ENCODE peak calls at places on chromosomes 4 and X, in ten cellular contexts. One of them, this sample, is unnamed.

GRCh38 chr4:122764808-122765189 is 32.3 kb downstream of the BBS12 start:
- DNase-seq in adipocyte: peak
- DNase-seq in CD4-positive, CD25-positive, alpha-beta regulatory T cell: no peak
- DNase-seq in PC-9: no peak
- DNase-seq in activated T-helper 1 cell treated with anti-CD3 and anti-CD28 coated beads, Interleukin-2, amount 50 U/mL, for 16 hours: no peak
- DNase-seq in neural progenitor cell: no peak
- DNase-seq in NCI-H1417: no peak
- DNase-seq in HEK293T: no peak
- DNase-seq in amniotic stem cell: peak
- DNase-seq in stimulated activated CD8-positive, alpha-beta memory T cell treated with anti-CD3 and anti-CD28 coated beads, Interleukin-12 subunit alpha, Interleukin-12 subunit beta, amount 100 ng/mL, for 4 hours: no peak
- DNase-seq in this sample: no peak

GRCh38 chrX:78168065-78168464 is 28.6 kb upstream of the TAF9B start:
- DNase-seq in PC-9: no peak
- DNase-seq in neural progenitor cell: no peak
- DNase-seq in activated T-helper 1 cell treated with anti-CD3 and anti-CD28 coated beads, Interleukin-2, amount 50 U/mL, for 16 hours: no peak
- DNase-seq in stimulated activated CD8-positive, alpha-beta memory T cell treated with anti-CD3 and anti-CD28 coated beads, Interleukin-12 subunit alpha, Interleukin-12 subunit beta, amount 100 ng/mL, for 4 hours: no peak
- DNase-seq in amniotic stem cell: no peak
- DNase-seq in HEK293T: no peak
- DNase-seq in adipocyte: no peak
- DNase-seq in CD4-positive, CD25-positive, alpha-beta regulatory T cell: no peak
- DNase-seq in NCI-H1417: no peak
- DNase-seq in this sample: no peak

GRCh38 chr4:98996056-98996941 is 778 bp downstream of the METAP1 start:
- DNase-seq in HEK293T: peak
- DNase-seq in activated T-helper 1 cell treated with anti-CD3 and anti-CD28 coated beads, Interleukin-2, amount 50 U/mL, for 16 hours: no peak
- DNase-seq in CD4-positive, CD25-positive, alpha-beta regulatory T cell: peak
- DNase-seq in stimulated activated CD8-positive, alpha-beta memory T cell treated with anti-CD3 and anti-CD28 coated beads, Interleukin-12 subunit alpha, Interleukin-12 subunit beta, amount 100 ng/mL, for 4 hours: no peak
- DNase-seq in adipocyte: peak
- DNase-seq in amniotic stem cell: no peak
- DNase-seq in NCI-H1417: peak
- DNase-seq in PC-9: peak
- DNase-seq in neural progenitor cell: peak
- DNase-seq in this sample: peak

GRCh38 chrX:154074199-154074598 is 23.3 kb downstream of the MECP2 start:
- DNase-seq in adipocyte: peak
- DNase-seq in CD4-positive, CD25-positive, alpha-beta regulatory T cell: no peak
- DNase-seq in neural progenitor cell: no peak
- DNase-seq in HEK293T: no peak
- DNase-seq in activated T-helper 1 cell treated with anti-CD3 and anti-CD28 coated beads, Interleukin-2, amount 50 U/mL, for 16 hours: no peak
- DNase-seq in NCI-H1417: no peak
- DNase-seq in PC-9: peak
- DNase-seq in stimulated activated CD8-positive, alpha-beta memory T cell treated with anti-CD3 and anti-CD28 coated beads, Interleukin-12 subunit alpha, Interleukin-12 subunit beta, amount 100 ng/mL, for 4 hours: no peak
- DNase-seq in amniotic stem cell: no peak
- DNase-seq in this sample: peak

GRCh38 chr4:140153744-140154571 is at the start of gene MAML3:
- DNase-seq in adipocyte: peak
- DNase-seq in amniotic stem cell: peak
- DNase-seq in CD4-positive, CD25-positive, alpha-beta regulatory T cell: peak
- DNase-seq in HEK293T: peak
- DNase-seq in activated T-helper 1 cell treated with anti-CD3 and anti-CD28 coated beads, Interleukin-2, amount 50 U/mL, for 16 hours: peak
- DNase-seq in NCI-H1417: peak
- DNase-seq in neural progenitor cell: peak
- DNase-seq in stimulated activated CD8-positive, alpha-beta memory T cell treated with anti-CD3 and anti-CD28 coated beads, Interleukin-12 subunit alpha, Interleukin-12 subunit beta, amount 100 ng/mL, for 4 hours: peak
- DNase-seq in PC-9: peak
- DNase-seq in this sample: peak

GRCh38 chr4:55386073-55386472 is 9.7 kb upstream of the TMEM165 start:
- DNase-seq in PC-9: no peak
- DNase-seq in NCI-H1417: no peak
- DNase-seq in amniotic stem cell: no peak
- DNase-seq in activated T-helper 1 cell treated with anti-CD3 and anti-CD28 coated beads, Interleukin-2, amount 50 U/mL, for 16 hours: no peak
- DNase-seq in CD4-positive, CD25-positive, alpha-beta regulatory T cell: no peak
- DNase-seq in stimulated activated CD8-positive, alpha-beta memory T cell treated with anti-CD3 and anti-CD28 coated beads, Interleukin-12 subunit alpha, Interleukin-12 subunit beta, amount 100 ng/mL, for 4 hours: no peak
- DNase-seq in neural progenitor cell: peak
- DNase-seq in adipocyte: no peak
- DNase-seq in HEK293T: peak
- DNase-seq in this sample: peak

GRCh38 chr4:143667461-143667860 is 33.0 kb downstream of the FREM3 start:
- DNase-seq in PC-9: no peak
- DNase-seq in CD4-positive, CD25-positive, alpha-beta regulatory T cell: no peak
- DNase-seq in amniotic stem cell: no peak
- DNase-seq in adipocyte: peak
- DNase-seq in activated T-helper 1 cell treated with anti-CD3 and anti-CD28 coated beads, Interleukin-2, amount 50 U/mL, for 16 hours: no peak
- DNase-seq in stimulated activated CD8-positive, alpha-beta memory T cell treated with anti-CD3 and anti-CD28 coated beads, Interleukin-12 subunit alpha, Interleukin-12 subunit beta, amount 100 ng/mL, for 4 hours: no peak
- DNase-seq in NCI-H1417: no peak
- DNase-seq in HEK293T: no peak
- DNase-seq in neural progenitor cell: peak
- DNase-seq in this sample: peak

GRCh38 chrX:110657073-110657472 is 138.5 kb downstream of the CHRDL1 start:
- DNase-seq in CD4-positive, CD25-positive, alpha-beta regulatory T cell: no peak
- DNase-seq in HEK293T: no peak
- DNase-seq in adipocyte: no peak
- DNase-seq in amniotic stem cell: no peak
- DNase-seq in stimulated activated CD8-positive, alpha-beta memory T cell treated with anti-CD3 and anti-CD28 coated beads, Interleukin-12 subunit alpha, Interleukin-12 subunit beta, amount 100 ng/mL, for 4 hours: no peak
- DNase-seq in PC-9: no peak
- DNase-seq in neural progenitor cell: no peak
- DNase-seq in NCI-H1417: no peak
- DNase-seq in activated T-helper 1 cell treated with anti-CD3 and anti-CD28 coated beads, Interleukin-2, amount 50 U/mL, for 16 hours: no peak
- DNase-seq in this sample: no peak

GRCh38 chrX:19517965-19518364 is 2.7 kb upstream of the MAP3K15 start:
- DNase-seq in neural progenitor cell: no peak
- DNase-seq in HEK293T: no peak
- DNase-seq in stimulated activated CD8-positive, alpha-beta memory T cell treated with anti-CD3 and anti-CD28 coated beads, Interleukin-12 subunit alpha, Interleukin-12 subunit beta, amount 100 ng/mL, for 4 hours: no peak
- DNase-seq in NCI-H1417: no peak
- DNase-seq in CD4-positive, CD25-positive, alpha-beta regulatory T cell: no peak
- DNase-seq in adipocyte: no peak
- DNase-seq in activated T-helper 1 cell treated with anti-CD3 and anti-CD28 coated beads, Interleukin-2, amount 50 U/mL, for 16 hours: no peak
- DNase-seq in PC-9: no peak
- DNase-seq in amniotic stem cell: no peak
- DNase-seq in this sample: no peak

GRCh38 chr4:99710020-99710419 is 52.4 kb upstream of the C4orf54 start:
- DNase-seq in neural progenitor cell: no peak
- DNase-seq in PC-9: no peak
- DNase-seq in amniotic stem cell: no peak
- DNase-seq in CD4-positive, CD25-positive, alpha-beta regulatory T cell: no peak
- DNase-seq in NCI-H1417: no peak
- DNase-seq in HEK293T: no peak
- DNase-seq in activated T-helper 1 cell treated with anti-CD3 and anti-CD28 coated beads, Interleukin-2, amount 50 U/mL, for 16 hours: no peak
- DNase-seq in adipocyte: no peak
- DNase-seq in stimulated activated CD8-positive, alpha-beta memory T cell treated with anti-CD3 and anti-CD28 coated beads, Interleukin-12 subunit alpha, Interleukin-12 subunit beta, amount 100 ng/mL, for 4 hours: no peak
- DNase-seq in this sample: no peak